ENCODE peak calls at places on chromosomes 3 and 15, in nine cellular contexts. One of them, this sample, is unnamed.

GRCh38 chr15:66931768-66932633 is 133.4 kb upstream of the SMAD3 start:
- DNase-seq in left ventricle myocardium inferior: no peak
- DNase-seq in kidney: no peak
- DNase-seq in OCI-LY7: no peak
- DNase-seq in testis: no peak
- DNase-seq in dorsolateral prefrontal cortex: no peak
- DNase-seq in esophagus muscularis mucosa: no peak
- DNase-seq in HL-60: no peak
- DNase-seq in esophagus squamous epithelium: no peak
- DNase-seq in this sample: no peak

GRCh38 chr15:55552926-55553325 is 35.2 kb downstream of the PYGO1 start:
- DNase-seq in left ventricle myocardium inferior: peak
- DNase-seq in kidney: peak
- DNase-seq in OCI-LY7: no peak
- DNase-seq in testis: no peak
- DNase-seq in dorsolateral prefrontal cortex: no peak
- DNase-seq in esophagus muscularis mucosa: no peak
- DNase-seq in HL-60: no peak
- DNase-seq in esophagus squamous epithelium: no peak
- DNase-seq in this sample: no peak

GRCh38 chr3:127427169-127427655 is 139.4 kb upstream of the PRR20G start:
- DNase-seq in left ventricle myocardium inferior: no peak
- DNase-seq in kidney: peak
- DNase-seq in OCI-LY7: no peak
- DNase-seq in testis: no peak
- DNase-seq in dorsolateral prefrontal cortex: no peak
- DNase-seq in esophagus muscularis mucosa: no peak
- DNase-seq in HL-60: no peak
- DNase-seq in esophagus squamous epithelium: no peak
- DNase-seq in this sample: no peak

GRCh38 chr3:2741520-2741919 is 368.7 kb downstream of the IL5RA start:
- DNase-seq in left ventricle myocardium inferior: no peak
- DNase-seq in kidney: no peak
- DNase-seq in OCI-LY7: no peak
- DNase-seq in testis: no peak
- DNase-seq in dorsolateral prefrontal cortex: no peak
- DNase-seq in esophagus muscularis mucosa: no peak
- DNase-seq in HL-60: no peak
- DNase-seq in esophagus squamous epithelium: no peak
- DNase-seq in this sample: no peak

GRCh38 chr3:65963787-65964707 is 74.7 kb downstream of the MAGI1 start:
- DNase-seq in left ventricle myocardium inferior: no peak
- DNase-seq in kidney: no peak
- DNase-seq in OCI-LY7: no peak
- DNase-seq in testis: no peak
- DNase-seq in dorsolateral prefrontal cortex: no peak
- DNase-seq in esophagus muscularis mucosa: no peak
- DNase-seq in HL-60: no peak
- DNase-seq in esophagus squamous epithelium: no peak
- DNase-seq in this sample: no peak

GRCh38 chr15:56532766-56533455 is 68.0 kb upstream of the MNS1 start:
- DNase-seq in left ventricle myocardium inferior: no peak
- DNase-seq in kidney: no peak
- DNase-seq in OCI-LY7: peak
- DNase-seq in testis: no peak
- DNase-seq in dorsolateral prefrontal cortex: no peak
- DNase-seq in esophagus muscularis mucosa: no peak
- DNase-seq in HL-60: no peak
- DNase-seq in esophagus squamous epithelium: no peak
- DNase-seq in this sample: no peak

GRCh38 chr3:77326586-77326985 is 286.7 kb downstream of the ROBO2 start:
- DNase-seq in left ventricle myocardium inferior: no peak
- DNase-seq in kidney: no peak
- DNase-seq in OCI-LY7: no peak
- DNase-seq in testis: no peak
- DNase-seq in dorsolateral prefrontal cortex: no peak
- DNase-seq in esophagus muscularis mucosa: no peak
- DNase-seq in HL-60: no peak
- DNase-seq in esophagus squamous epithelium: no peak
- DNase-seq in this sample: no peak

GRCh38 chr3:57048052-57048671 is 12.3 kb upstream of the SPATA12 start:
- DNase-seq in left ventricle myocardium inferior: no peak
- DNase-seq in kidney: no peak
- DNase-seq in OCI-LY7: no peak
- DNase-seq in testis: peak
- DNase-seq in dorsolateral prefrontal cortex: no peak
- DNase-seq in esophagus muscularis mucosa: no peak
- DNase-seq in HL-60: no peak
- DNase-seq in esophagus squamous epithelium: no peak
- DNase-seq in this sample: peak

GRCh38 chr3:158791259-158791920 is 10.5 kb upstream of the MFSD1 start:
- DNase-seq in left ventricle myocardium inferior: no peak
- DNase-seq in kidney: no peak
- DNase-seq in OCI-LY7: peak
- DNase-seq in testis: no peak
- DNase-seq in dorsolateral prefrontal cortex: peak
- DNase-seq in esophagus muscularis mucosa: peak
- DNase-seq in HL-60: peak
- DNase-seq in esophagus squamous epithelium: no peak
- DNase-seq in this sample: no peak

GRCh38 chr15:39628131-39628482 is 47.2 kb downstream of the THBS1 start:
- DNase-seq in left ventricle myocardium inferior: no peak
- DNase-seq in kidney: no peak
- DNase-seq in OCI-LY7: no peak
- DNase-seq in testis: no peak
- DNase-seq in dorsolateral prefrontal cortex: no peak
- DNase-seq in esophagus muscularis mucosa: no peak
- DNase-seq in HL-60: no peak
- DNase-seq in esophagus squamous epithelium: no peak
- DNase-seq in this sample: no peak

GRCh38 chr15:43939070-43939469 is 112.3 kb downstream of the WDR76 start:
- DNase-seq in left ventricle myocardium inferior: no peak
- DNase-seq in kidney: no peak
- DNase-seq in OCI-LY7: peak
- DNase-seq in testis: no peak
- DNase-seq in dorsolateral prefrontal cortex: no peak
- DNase-seq in esophagus muscularis mucosa: peak
- DNase-seq in HL-60: no peak
- DNase-seq in esophagus squamous epithelium: no peak
- DNase-seq in this sample: no peak

GRCh38 chr3:133937756-133938601 is 42.3 kb upstream of the RAB6B start:
- DNase-seq in left ventricle myocardium inferior: no peak
- DNase-seq in kidney: no peak
- DNase-seq in OCI-LY7: no peak
- DNase-seq in testis: no peak
- DNase-seq in dorsolateral prefrontal cortex: no peak
- DNase-seq in esophagus muscularis mucosa: peak
- DNase-seq in HL-60: no peak
- DNase-seq in esophagus squamous epithelium: no peak
- DNase-seq in this sample: no peak

GRCh38 chr3:161035711-161036110 is 69.4 kb downstream of the B3GALNT1 start:
- DNase-seq in left ventricle myocardium inferior: no peak
- DNase-seq in kidney: no peak
- DNase-seq in OCI-LY7: peak
- DNase-seq in testis: no peak
- DNase-seq in dorsolateral prefrontal cortex: no peak
- DNase-seq in esophagus muscularis mucosa: no peak
- DNase-seq in HL-60: peak
- DNase-seq in esophagus squamous epithelium: no peak
- DNase-seq in this sample: no peak

GRCh38 chr15:47337106-47337505 is 380.2 kb upstream of the SEMA6D start:
- DNase-seq in left ventricle myocardium inferior: no peak
- DNase-seq in kidney: no peak
- DNase-seq in OCI-LY7: no peak
- DNase-seq in testis: no peak
- DNase-seq in dorsolateral prefrontal cortex: no peak
- DNase-seq in esophagus muscularis mucosa: no peak
- DNase-seq in HL-60: no peak
- DNase-seq in esophagus squamous epithelium: no peak
- DNase-seq in this sample: no peak

DNA sequence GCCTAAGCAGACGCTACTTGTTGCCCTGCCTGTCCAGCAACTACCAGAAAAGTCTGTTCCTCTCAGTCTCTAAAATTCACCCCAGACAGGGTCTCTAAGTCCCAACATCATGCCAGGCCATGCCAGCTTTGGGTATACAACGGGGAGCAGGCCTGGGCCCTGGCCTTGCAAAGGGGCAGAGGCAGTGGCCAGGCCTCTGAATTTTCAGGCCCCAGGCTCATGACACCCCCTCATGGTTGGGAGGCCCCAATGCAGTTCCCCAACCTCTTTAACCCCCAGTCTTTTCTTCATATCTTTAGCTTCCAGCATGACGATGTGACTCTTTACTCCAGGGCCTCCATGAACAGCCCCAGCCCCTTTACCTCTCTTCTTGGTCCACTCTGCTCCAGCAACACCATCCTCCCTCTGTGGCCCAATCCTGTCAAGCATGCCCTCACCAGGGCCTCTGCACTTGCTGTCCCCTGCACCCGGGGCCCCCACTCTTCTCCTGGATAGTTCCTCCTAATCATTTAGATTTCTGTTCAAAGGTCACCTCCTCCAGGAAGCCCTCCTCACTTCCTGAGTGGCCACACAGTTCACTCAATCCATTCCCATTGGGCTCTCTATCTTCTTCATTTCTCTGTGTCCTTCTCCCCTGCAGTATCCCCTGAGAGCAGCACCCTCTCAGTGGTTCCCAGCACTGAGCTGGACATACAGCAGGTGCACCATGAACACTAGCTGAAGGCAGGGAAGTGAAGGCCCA is 4.8 kb downstream of the IQSEC1 start:
- DNase-seq in left ventricle myocardium inferior: no peak
- DNase-seq in kidney: no peak
- DNase-seq in OCI-LY7: no peak
- DNase-seq in testis: no peak
- DNase-seq in dorsolateral prefrontal cortex: no peak
- DNase-seq in esophagus muscularis mucosa: no peak
- DNase-seq in HL-60: no peak
- DNase-seq in esophagus squamous epithelium: no peak
- DNase-seq in this sample: no peak
- TF ChIP-seq CTCF in left ventricle myocardium inferior: no peak
- TF ChIP-seq CTCF in kidney: no peak
- TF ChIP-seq CTCF in OCI-LY7: peak
- TF ChIP-seq CTCF in testis: no peak
- TF ChIP-seq CTCF in dorsolateral prefrontal cortex: no peak
- TF ChIP-seq CTCF in esophagus muscularis mucosa: no peak
- TF ChIP-seq CTCF in HL-60: no peak
- TF ChIP-seq CTCF in esophagus squamous epithelium: no peak
- TF ChIP-seq CTCF in this sample: no peak

GRCh38 chr15:70318594-70318993 is 220.9 kb upstream of the TLE3 start:
- DNase-seq in left ventricle myocardium inferior: no peak
- DNase-seq in kidney: no peak
- DNase-seq in OCI-LY7: no peak
- DNase-seq in testis: no peak
- DNase-seq in dorsolateral prefrontal cortex: no peak
- DNase-seq in esophagus muscularis mucosa: no peak
- DNase-seq in HL-60: no peak
- DNase-seq in esophagus squamous epithelium: no peak
- DNase-seq in this sample: no peak
- H3K27ac ChIP-seq in left ventricle myocardium inferior: no peak
- H3K27ac ChIP-seq in kidney: peak
- H3K27ac ChIP-seq in OCI-LY7: peak
- H3K27ac ChIP-seq in testis: no peak
- H3K27ac ChIP-seq in dorsolateral prefrontal cortex: no peak
- H3K27ac ChIP-seq in esophagus muscularis mucosa: peak
- H3K27ac ChIP-seq in HL-60: no peak
- H3K27ac ChIP-seq in esophagus squamous epithelium: no peak
- H3K27ac ChIP-seq in this sample: no peak

DNA sequence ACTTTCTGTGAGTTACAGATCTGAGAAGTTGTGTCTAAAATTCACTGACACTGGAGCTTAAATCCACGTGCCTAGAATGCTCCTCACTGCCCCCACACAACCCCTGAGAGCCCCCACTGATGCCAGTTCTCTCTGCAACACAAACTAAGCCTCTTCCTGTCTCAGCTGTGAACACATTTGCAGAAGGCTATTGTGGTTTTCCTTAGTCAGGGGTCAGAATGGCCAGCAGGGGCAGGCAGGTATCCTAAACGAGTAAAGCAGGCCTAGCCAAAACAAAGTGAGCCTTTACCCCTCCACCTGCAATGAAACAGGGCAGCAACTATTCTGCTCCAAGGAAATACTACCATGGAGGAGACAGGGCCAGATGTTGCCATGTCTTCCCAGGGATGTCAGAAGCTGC is 78.6 kb downstream of the FHIT start:
- DNase-seq in left ventricle myocardium inferior: no peak
- DNase-seq in kidney: no peak
- DNase-seq in OCI-LY7: no peak
- DNase-seq in testis: no peak
- DNase-seq in dorsolateral prefrontal cortex: no peak
- DNase-seq in esophagus muscularis mucosa: no peak
- DNase-seq in HL-60: no peak
- DNase-seq in esophagus squamous epithelium: no peak
- DNase-seq in this sample: no peak
- TF ChIP-seq CTCF in left ventricle myocardium inferior: no peak
- TF ChIP-seq CTCF in kidney: no peak
- TF ChIP-seq CTCF in OCI-LY7: no peak
- TF ChIP-seq CTCF in testis: no peak
- TF ChIP-seq CTCF in dorsolateral prefrontal cortex: no peak
- TF ChIP-seq CTCF in esophagus muscularis mucosa: no peak
- TF ChIP-seq CTCF in HL-60: no peak
- TF ChIP-seq CTCF in esophagus squamous epithelium: no peak
- TF ChIP-seq CTCF in this sample: no peak

DNA sequence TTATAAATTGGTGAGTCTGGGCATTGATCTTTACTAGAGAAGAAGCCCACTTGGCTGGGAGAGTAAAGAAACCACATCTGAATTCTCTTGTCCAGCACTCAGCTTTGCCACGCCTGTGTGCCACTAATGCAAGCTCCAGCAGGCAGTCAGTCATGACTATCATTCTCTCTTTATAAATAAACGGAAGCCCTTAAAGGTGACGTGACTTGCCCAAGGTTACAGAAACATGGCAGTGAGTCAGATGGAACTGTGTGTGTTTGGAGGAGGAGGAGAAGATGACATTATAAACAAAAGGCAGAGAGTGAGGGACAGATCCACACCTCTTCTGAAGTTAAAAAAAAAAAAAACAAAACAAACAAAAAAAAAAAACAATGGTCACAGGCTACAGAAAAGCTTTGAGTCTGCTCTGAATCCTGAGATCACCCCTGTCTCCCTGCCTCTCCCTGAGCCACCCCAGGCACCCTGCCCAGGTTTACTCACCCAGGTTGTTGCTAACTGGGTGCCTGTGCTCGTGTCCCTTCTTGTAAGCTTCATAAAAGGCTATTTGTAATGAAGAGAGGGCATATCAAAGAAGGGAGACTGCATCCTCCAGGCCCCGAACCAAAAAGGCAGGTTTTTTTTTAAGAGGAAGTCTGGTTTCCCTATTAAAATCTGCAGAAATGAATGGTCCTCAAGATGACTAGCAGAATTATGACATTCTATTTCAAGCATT is 119.7 kb upstream of the PHLDB2 start:
- DNase-seq in left ventricle myocardium inferior: peak
- DNase-seq in kidney: no peak
- DNase-seq in OCI-LY7: no peak
- DNase-seq in testis: no peak
- DNase-seq in dorsolateral prefrontal cortex: no peak
- DNase-seq in esophagus muscularis mucosa: peak
- DNase-seq in HL-60: no peak
- DNase-seq in esophagus squamous epithelium: no peak
- DNase-seq in this sample: no peak
- H3K27ac ChIP-seq in left ventricle myocardium inferior: peak
- H3K27ac ChIP-seq in kidney: peak
- H3K27ac ChIP-seq in OCI-LY7: no peak
- H3K27ac ChIP-seq in testis: no peak
- H3K27ac ChIP-seq in dorsolateral prefrontal cortex: no peak
- H3K27ac ChIP-seq in esophagus muscularis mucosa: peak
- H3K27ac ChIP-seq in HL-60: no peak
- H3K27ac ChIP-seq in esophagus squamous epithelium: peak
- H3K27ac ChIP-seq in this sample: peak

This sample was measured in lung.